ENCODE peak calls at places on chromosomes 2 and 18, in nine cellular contexts. K, C, D, M, S, R, Z, X and O are unnamed samples.

GRCh38 chr2:65754219-65754618 is 321.8 kb upstream of the SPRED2 start:
- DNase-seq in K (no peak), C (no peak), D (no peak), M (no peak), S (no peak), R (no peak), Z (no peak), X (no peak), O (no peak)

GRCh38 chr2:44715671-44716077 is 225.8 kb upstream of the SIX3 start:
- DNase-seq in K (no peak), C (no peak), D (no peak), M (peak; percentile 27), S (peak; percentile 60), R (no peak), Z (peak; percentile 24), X (peak; percentile 12), O (no peak)

GRCh38 chr2:46547223-46548102 is 68.1 kb downstream of the TMEM247 start:
- DNase-seq in K (peak; percentile 85), C (no peak), D (no peak), M (no peak), S (no peak), R (no peak), Z (peak; percentile 91), X (no peak), O (no peak)

GRCh38 chr2:45843136-45843535 is 191.7 kb downstream of the PRKCE start:
- DNase-seq in K (no peak), C (no peak), D (no peak), M (no peak), S (no peak), R (no peak), Z (no peak), X (no peak), O (no peak)

GRCh38 chr2:71588497-71588896 is 135.1 kb downstream of the DYSF start:
- DNase-seq in K (no peak), C (no peak), D (no peak), M (no peak), S (no peak), R (no peak), Z (no peak), X (no peak), O (no peak)

GRCh38 chr18:532632-533031 is 32.1 kb upstream of the COLEC12 start:
- DNase-seq in K (no peak), C (no peak), D (no peak), M (no peak), S (no peak), R (no peak), Z (no peak), X (no peak), O (no peak)

GRCh38 chr2:177489719-177490301 is 97.2 kb downstream of the AGPS start:
- DNase-seq in K (no peak), C (no peak), D (no peak), M (peak; percentile 49), S (peak; percentile 42), R (no peak), Z (peak; percentile 41), X (no peak), O (no peak)

GRCh38 chr2:174634130-174635014 is 36.8 kb upstream of the WIPF1 start:
- DNase-seq in K (no peak), C (no peak), D (no peak), M (peak; percentile 12), S (no peak), R (no peak), Z (no peak), X (no peak), O (no peak)

GRCh38 chr2:20071397-20072383 is 20.3 kb upstream of the LAPTM4A start:
- DNase-seq in K (peak; percentile 92), C (peak; percentile 89), D (peak; percentile 71), M (peak; percentile 98), S (peak; percentile 84), R (no peak), Z (peak; percentile 71), X (peak; percentile 48), O (no peak)

GRCh38 chr2:175605989-175606841 is 395.9 kb downstream of the LNPK start:
- DNase-seq in K (no peak), C (no peak), D (no peak), M (no peak), S (no peak), R (no peak), Z (peak; percentile 99), X (no peak), O (no peak)

GRCh38 chr18:74416124-74416523 is 41.0 kb downstream of the DIPK1C start:
- DNase-seq in K (no peak), C (no peak), D (no peak), M (no peak), S (no peak), R (no peak), Z (no peak), X (no peak), O (no peak)

DNA sequence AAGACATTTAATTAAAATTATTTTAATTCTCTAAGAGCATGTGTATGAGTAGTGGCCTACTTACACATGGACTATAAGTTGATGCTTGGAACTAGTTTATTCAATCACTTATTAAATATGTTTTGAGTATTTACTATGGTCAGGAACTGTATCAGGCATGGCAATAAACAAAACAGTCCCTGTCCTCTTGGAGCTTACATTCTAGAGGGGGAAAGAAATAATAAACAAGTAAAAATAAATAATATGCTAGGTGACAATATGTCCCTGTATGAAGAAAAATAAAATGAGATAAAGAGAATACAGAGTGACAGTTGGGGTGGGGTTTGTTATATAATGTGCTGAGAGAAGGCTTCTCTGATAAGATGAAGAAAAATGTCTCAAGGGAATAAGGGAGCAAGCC is 74.5 kb downstream of the MYO3B start:
- DNase-seq in K (no peak), C (no peak), D (no peak), M (no peak), S (no peak), R (no peak), Z (no peak), X (no peak), O (no peak)
- TF ChIP-seq POLR2A in K (no peak), C (no peak), D (no peak), M (no peak), S (no peak), R (no peak), Z (no peak), X (no peak), O (no peak)

GRCh38 chr2:172613610-172614231 is 57.8 kb downstream of the PDK1 start:
- DNase-seq in K (no peak), C (no peak), D (no peak), M (no peak), S (no peak), R (no peak), Z (no peak), X (no peak), O (no peak)
- TF ChIP-seq POLR2A in K (no peak), C (no peak), D (no peak), M (no peak), S (no peak), R (no peak), Z (no peak), X (no peak), O (no peak)

DNA sequence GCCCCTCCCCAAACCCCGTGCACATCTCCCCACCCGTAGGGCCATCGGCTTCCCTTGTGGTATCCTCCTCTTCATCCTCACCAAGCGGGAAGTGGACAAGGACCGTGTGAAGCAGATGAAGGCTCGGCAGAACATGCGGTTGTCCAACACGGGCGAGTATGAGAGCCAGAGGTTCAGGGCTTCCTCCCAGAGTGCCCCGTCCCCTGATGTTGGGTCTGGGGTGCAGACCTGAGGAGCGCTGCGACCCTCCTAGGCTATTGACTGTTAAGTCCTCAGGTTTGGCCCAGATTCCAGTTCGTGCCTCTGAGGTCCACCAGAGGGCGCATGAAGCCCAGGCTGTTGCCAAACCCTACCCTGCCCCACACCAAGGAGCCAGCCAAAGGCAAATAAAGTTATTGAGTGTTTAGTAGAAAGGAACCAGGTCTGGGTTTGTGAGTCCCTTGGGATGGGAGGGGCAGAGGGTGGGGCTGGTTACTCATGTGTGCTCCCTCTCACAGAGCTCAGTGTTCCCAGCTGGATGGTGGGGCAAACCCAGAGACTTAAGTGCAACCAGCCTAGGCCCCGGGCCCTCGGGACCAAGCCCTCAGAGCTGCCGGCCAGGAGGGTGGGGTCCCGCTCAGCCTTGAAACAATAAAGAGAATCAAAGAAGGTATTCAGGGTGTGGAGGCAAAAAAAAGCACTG is 2.4 kb downstream of the PNKD start:
- DNase-seq in K (peak; percentile 99), C (peak; percentile 98), D (peak; percentile 89), M (peak; percentile 84), S (peak; percentile 91), R (peak; percentile 93), Z (peak; percentile 84), X (peak; percentile 86), O (peak; percentile 97)
- TF ChIP-seq POLR2A in K (no peak), C (no peak), D (peak; percentile 19), M (peak; percentile 40), S (no peak), R (no peak), Z (peak; percentile 22), X (no peak), O (no peak)

GRCh38 chr2:85799215-85799956 is 45.6 kb downstream of the ATOH8 start:
- DNase-seq in K (no peak), C (peak; percentile 57), D (no peak), M (no peak), S (peak; percentile 59), R (no peak), Z (peak; percentile 64), X (peak; percentile 78), O (no peak)
- TF ChIP-seq POLR2A in K (no peak), C (no peak), D (no peak), M (no peak), S (no peak), R (no peak), Z (no peak), X (no peak), O (no peak)

DNA sequence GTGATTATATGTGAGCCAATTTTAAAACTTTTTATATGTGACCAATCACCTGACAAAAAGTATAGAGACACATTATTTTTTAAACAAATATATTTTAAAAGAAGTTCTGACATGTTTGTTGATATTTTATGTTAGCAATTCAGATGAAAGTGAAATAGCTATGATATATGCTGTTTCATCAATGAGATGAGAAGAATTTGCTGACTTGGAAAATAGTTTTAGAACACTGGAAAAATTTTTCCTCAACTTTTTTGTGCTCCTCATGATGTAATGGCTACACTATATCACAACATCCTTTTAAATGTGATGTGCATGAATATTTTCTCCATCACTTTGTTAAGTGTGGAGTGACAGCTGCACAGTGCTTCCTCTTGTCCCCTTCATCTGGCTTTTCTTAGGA is 434.0 kb downstream of the PLCL1 start:
- DNase-seq in K (no peak), C (no peak), D (no peak), M (no peak), S (no peak), R (no peak), Z (no peak), X (no peak), O (no peak)
- TF ChIP-seq POLR2A in K (no peak), C (no peak), D (no peak), M (no peak), S (no peak), R (no peak), Z (no peak), X (no peak), O (no peak)